ENCODE peak calls at places on chromosome 22, in ten cellular contexts. One of them, this sample, is unnamed.

GRCh38 chr22:31275018-31275417 is 17.3 kb downstream of the PIK3IP1 start:
- DNase-seq in astrocyte: no peak
- DNase-seq in RWPE1: no peak
- DNase-seq in cardiac fibroblast: no peak
- DNase-seq in HFF-Myc: no peak
- DNase-seq in bronchial epithelial cell: no peak
- DNase-seq in GM20000: no peak
- DNase-seq in endothelial cell of umbilical vein: no peak
- DNase-seq in endothelial cell: no peak
- DNase-seq in GM13976: no peak
- DNase-seq in this sample: no peak

GRCh38 chr22:35629406-35630234 is 12.5 kb upstream of the MB start:
- DNase-seq in astrocyte: peak; percentile 98
- DNase-seq in RWPE1: peak; percentile 94
- DNase-seq in cardiac fibroblast: peak; percentile 99
- DNase-seq in HFF-Myc: peak; percentile 97
- DNase-seq in bronchial epithelial cell: peak; percentile 96
- DNase-seq in GM20000: peak; percentile 64
- DNase-seq in endothelial cell of umbilical vein: peak; percentile 79
- DNase-seq in endothelial cell: no peak
- DNase-seq in GM13976: peak; percentile 75
- DNase-seq in this sample: peak; percentile 96

GRCh38 chr22:31616315-31616980 is 45.6 kb downstream of the PISD start:
- DNase-seq in astrocyte: no peak
- DNase-seq in RWPE1: no peak
- DNase-seq in cardiac fibroblast: no peak
- DNase-seq in HFF-Myc: no peak
- DNase-seq in bronchial epithelial cell: no peak
- DNase-seq in GM20000: peak; percentile 84
- DNase-seq in endothelial cell of umbilical vein: no peak
- DNase-seq in endothelial cell: no peak
- DNase-seq in GM13976: peak; percentile 80
- DNase-seq in this sample: no peak

GRCh38 chr22:32695451-32695891 is 106.0 kb upstream of the TIMP3 start:
- DNase-seq in astrocyte: peak; percentile 60
- DNase-seq in RWPE1: peak; percentile 74
- DNase-seq in cardiac fibroblast: peak; percentile 80
- DNase-seq in HFF-Myc: peak; percentile 56
- DNase-seq in bronchial epithelial cell: peak; percentile 79
- DNase-seq in GM20000: no peak
- DNase-seq in endothelial cell of umbilical vein: no peak
- DNase-seq in endothelial cell: no peak
- DNase-seq in GM13976: no peak
- DNase-seq in this sample: peak; percentile 15

GRCh38 chr22:48100685-48101417 is 1338.4 kb downstream of the TBC1D22A start:
- DNase-seq in astrocyte: no peak
- DNase-seq in RWPE1: no peak
- DNase-seq in cardiac fibroblast: no peak
- DNase-seq in HFF-Myc: no peak
- DNase-seq in bronchial epithelial cell: no peak
- DNase-seq in GM20000: no peak
- DNase-seq in endothelial cell of umbilical vein: no peak
- DNase-seq in endothelial cell: no peak
- DNase-seq in GM13976: no peak
- DNase-seq in this sample: no peak

GRCh38 chr22:21064917-21065864 is 19.4 kb downstream of the LRRC74B start:
- DNase-seq in astrocyte: no peak
- DNase-seq in RWPE1: no peak
- DNase-seq in cardiac fibroblast: no peak
- DNase-seq in HFF-Myc: no peak
- DNase-seq in bronchial epithelial cell: no peak
- DNase-seq in GM20000: no peak
- DNase-seq in endothelial cell of umbilical vein: no peak
- DNase-seq in endothelial cell: no peak
- DNase-seq in GM13976: no peak
- DNase-seq in this sample: no peak

GRCh38 chr22:36528336-36528735 is 630 bp downstream of the EIF3D start:
- DNase-seq in astrocyte: no peak
- DNase-seq in RWPE1: no peak
- DNase-seq in cardiac fibroblast: peak; percentile 40
- DNase-seq in HFF-Myc: no peak
- DNase-seq in bronchial epithelial cell: no peak
- DNase-seq in GM20000: no peak
- DNase-seq in endothelial cell of umbilical vein: no peak
- DNase-seq in endothelial cell: no peak
- DNase-seq in GM13976: no peak
- DNase-seq in this sample: no peak

GRCh38 chr22:30315962-30316576 is 10.7 kb downstream of the TBC1D10A start:
- DNase-seq in astrocyte: no peak
- DNase-seq in RWPE1: no peak
- DNase-seq in cardiac fibroblast: no peak
- DNase-seq in HFF-Myc: no peak
- DNase-seq in bronchial epithelial cell: no peak
- DNase-seq in GM20000: no peak
- DNase-seq in endothelial cell of umbilical vein: no peak
- DNase-seq in endothelial cell: no peak
- DNase-seq in GM13976: no peak
- DNase-seq in this sample: no peak

GRCh38 chr22:35777335-35777975 is 59.8 kb downstream of the APOL5 start:
- DNase-seq in astrocyte: peak; percentile 89
- DNase-seq in RWPE1: peak; percentile 36
- DNase-seq in cardiac fibroblast: peak; percentile 91
- DNase-seq in HFF-Myc: peak; percentile 19
- DNase-seq in bronchial epithelial cell: peak; percentile 85
- DNase-seq in GM20000: no peak
- DNase-seq in endothelial cell of umbilical vein: peak; percentile 64
- DNase-seq in endothelial cell: no peak
- DNase-seq in GM13976: no peak
- DNase-seq in this sample: no peak

GRCh38 chr22:27614291-27615007 is 187.1 kb downstream of the MN1 start:
- DNase-seq in astrocyte: no peak
- DNase-seq in RWPE1: no peak
- DNase-seq in cardiac fibroblast: no peak
- DNase-seq in HFF-Myc: no peak
- DNase-seq in bronchial epithelial cell: no peak
- DNase-seq in GM20000: no peak
- DNase-seq in endothelial cell of umbilical vein: no peak
- DNase-seq in endothelial cell: no peak
- DNase-seq in GM13976: no peak
- DNase-seq in this sample: no peak
- TF ChIP-seq CTCF in astrocyte: no peak
- TF ChIP-seq CTCF in RWPE1: no peak
- TF ChIP-seq CTCF in cardiac fibroblast: no peak
- TF ChIP-seq CTCF in HFF-Myc: no peak
- TF ChIP-seq CTCF in bronchial epithelial cell: no peak
- TF ChIP-seq CTCF in GM20000: no peak
- TF ChIP-seq CTCF in endothelial cell of umbilical vein: no peak
- TF ChIP-seq CTCF in endothelial cell: no peak
- TF ChIP-seq CTCF in GM13976: no peak
- TF ChIP-seq CTCF in this sample: no peak

GRCh38 chr22:19770349-19771220 is 10.0 kb downstream of the TBX1 start:
- DNase-seq in astrocyte: no peak
- DNase-seq in RWPE1: no peak
- DNase-seq in cardiac fibroblast: no peak
- DNase-seq in HFF-Myc: no peak
- DNase-seq in bronchial epithelial cell: no peak
- DNase-seq in GM20000: no peak
- DNase-seq in endothelial cell of umbilical vein: no peak
- DNase-seq in endothelial cell: no peak
- DNase-seq in GM13976: no peak
- DNase-seq in this sample: no peak

GRCh38 chr22:19772422-19772672 is 11.8 kb downstream of the TBX1 start:
- DNase-seq in astrocyte: no peak
- DNase-seq in RWPE1: no peak
- DNase-seq in cardiac fibroblast: no peak
- DNase-seq in HFF-Myc: no peak
- DNase-seq in bronchial epithelial cell: no peak
- DNase-seq in GM20000: no peak
- DNase-seq in endothelial cell of umbilical vein: no peak
- DNase-seq in endothelial cell: no peak
- DNase-seq in GM13976: no peak
- DNase-seq in this sample: no peak

GRCh38 chr22:19774628-19775027 is 14.1 kb downstream of the TBX1 start:
- DNase-seq in astrocyte: no peak
- DNase-seq in RWPE1: no peak
- DNase-seq in cardiac fibroblast: no peak
- DNase-seq in HFF-Myc: no peak
- DNase-seq in bronchial epithelial cell: no peak
- DNase-seq in GM20000: no peak
- DNase-seq in endothelial cell of umbilical vein: no peak
- DNase-seq in endothelial cell: no peak
- DNase-seq in GM13976: no peak
- DNase-seq in this sample: no peak

GRCh38 chr22:19773470-19774040 is 13.0 kb downstream of the TBX1 start:
- DNase-seq in astrocyte: no peak
- DNase-seq in RWPE1: no peak
- DNase-seq in cardiac fibroblast: no peak
- DNase-seq in HFF-Myc: no peak
- DNase-seq in bronchial epithelial cell: no peak
- DNase-seq in GM20000: no peak
- DNase-seq in endothelial cell of umbilical vein: no peak
- DNase-seq in endothelial cell: no peak
- DNase-seq in GM13976: no peak
- DNase-seq in this sample: no peak

DNA sequence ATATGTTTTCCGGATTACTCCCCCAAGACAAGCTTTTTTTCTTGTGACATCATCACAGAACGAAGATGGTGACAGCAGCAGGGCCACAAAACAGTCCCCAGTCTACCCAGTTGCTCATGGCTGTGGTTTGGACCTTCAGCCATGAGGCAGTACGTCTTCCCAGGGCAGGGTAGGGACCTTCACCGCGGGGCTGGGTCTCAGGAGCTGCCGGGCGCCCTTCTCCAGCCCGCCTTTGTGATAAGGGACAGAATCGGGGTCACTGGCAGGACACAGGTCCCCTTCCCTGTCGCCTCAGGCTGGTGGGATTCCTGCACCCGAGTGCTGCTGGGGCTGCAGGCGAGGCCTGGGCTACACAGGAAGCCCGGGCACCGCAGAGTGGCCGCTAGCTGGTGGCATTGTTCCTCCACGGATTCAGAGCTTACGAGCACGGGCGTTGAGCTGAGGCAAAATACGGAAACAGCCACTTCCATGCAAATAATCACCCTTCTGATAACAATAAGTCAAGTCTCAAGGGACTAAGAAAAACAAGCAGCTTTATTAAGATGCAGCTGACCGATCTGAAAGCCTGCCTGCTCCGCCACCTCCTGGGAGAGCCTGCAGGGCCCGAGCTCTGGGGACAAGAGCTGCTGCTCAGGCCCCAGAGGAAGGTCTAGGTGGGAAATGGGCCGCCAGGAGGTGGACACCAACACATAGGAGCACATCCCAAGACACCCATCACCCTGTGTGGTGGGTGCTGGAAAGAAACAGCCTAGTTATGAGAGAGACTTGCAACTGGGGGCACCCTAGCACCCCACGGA is 12.3 kb downstream of the TBX1 start:
- DNase-seq in astrocyte: no peak
- DNase-seq in RWPE1: no peak
- DNase-seq in cardiac fibroblast: no peak
- DNase-seq in HFF-Myc: no peak
- DNase-seq in bronchial epithelial cell: no peak
- DNase-seq in GM20000: peak; percentile 64
- DNase-seq in endothelial cell of umbilical vein: peak; percentile 83
- DNase-seq in endothelial cell: peak; percentile 4
- DNase-seq in GM13976: no peak
- DNase-seq in this sample: no peak
- TF ChIP-seq CTCF in astrocyte: no peak
- TF ChIP-seq CTCF in RWPE1: no peak
- TF ChIP-seq CTCF in cardiac fibroblast: no peak
- TF ChIP-seq CTCF in HFF-Myc: no peak
- TF ChIP-seq CTCF in bronchial epithelial cell: no peak
- TF ChIP-seq CTCF in GM20000: no peak
- TF ChIP-seq CTCF in endothelial cell of umbilical vein: peak; percentile 15
- TF ChIP-seq CTCF in endothelial cell: no peak
- TF ChIP-seq CTCF in GM13976: peak; percentile 27
- TF ChIP-seq CTCF in this sample: no peak

DNA sequence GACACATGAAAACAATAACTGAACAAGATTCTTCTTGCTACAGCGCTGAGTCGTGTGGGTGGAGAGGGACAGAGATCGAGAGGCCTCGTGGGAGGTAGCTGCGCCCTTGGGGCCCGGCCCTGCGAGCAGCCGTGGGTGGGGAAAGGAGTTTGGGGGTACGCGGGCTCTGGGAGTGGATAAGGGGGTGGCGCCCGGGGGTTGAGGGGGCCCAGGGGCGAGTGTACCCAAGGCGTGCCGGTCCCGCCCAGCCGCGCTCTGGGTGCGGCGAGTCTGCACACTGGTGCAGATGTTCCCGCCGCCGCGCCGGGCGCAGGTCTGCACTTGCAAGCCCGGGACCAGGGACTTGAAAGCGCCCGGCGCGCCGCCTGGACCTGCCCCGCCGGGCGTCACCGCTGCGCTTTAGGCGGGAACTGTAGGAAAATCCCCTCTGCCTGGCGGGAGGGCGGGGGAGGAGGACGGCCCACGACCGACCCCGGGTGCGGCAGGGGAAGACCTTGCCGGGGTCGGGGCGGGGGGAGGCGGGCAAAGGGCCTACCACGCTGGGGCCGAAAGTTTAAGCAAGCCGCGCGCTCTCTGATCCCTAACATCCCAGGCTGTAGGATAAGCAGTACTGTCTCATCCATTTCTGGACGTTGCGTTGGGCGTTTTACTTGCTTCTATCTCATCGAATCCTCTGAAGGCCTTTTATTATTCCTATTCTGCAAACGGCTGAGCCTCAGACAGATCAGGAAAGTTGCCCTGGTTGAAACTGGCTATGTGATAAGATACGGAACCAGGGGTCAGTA is 1.4 kb upstream of the KREMEN1 start:
- DNase-seq in astrocyte: peak; percentile 20
- DNase-seq in RWPE1: peak; percentile 64
- DNase-seq in cardiac fibroblast: peak; percentile 38
- DNase-seq in HFF-Myc: no peak
- DNase-seq in bronchial epithelial cell: peak; percentile 78
- DNase-seq in GM20000: peak; percentile 71
- DNase-seq in endothelial cell of umbilical vein: no peak
- DNase-seq in endothelial cell: peak; percentile 45
- DNase-seq in GM13976: peak; percentile 76
- DNase-seq in this sample: no peak
- TF ChIP-seq CTCF in astrocyte: no peak
- TF ChIP-seq CTCF in RWPE1: no peak
- TF ChIP-seq CTCF in cardiac fibroblast: no peak
- TF ChIP-seq CTCF in HFF-Myc: no peak
- TF ChIP-seq CTCF in bronchial epithelial cell: no peak
- TF ChIP-seq CTCF in GM20000: no peak
- TF ChIP-seq CTCF in endothelial cell of umbilical vein: no peak
- TF ChIP-seq CTCF in endothelial cell: no peak
- TF ChIP-seq CTCF in GM13976: no peak
- TF ChIP-seq CTCF in this sample: no peak

DNA sequence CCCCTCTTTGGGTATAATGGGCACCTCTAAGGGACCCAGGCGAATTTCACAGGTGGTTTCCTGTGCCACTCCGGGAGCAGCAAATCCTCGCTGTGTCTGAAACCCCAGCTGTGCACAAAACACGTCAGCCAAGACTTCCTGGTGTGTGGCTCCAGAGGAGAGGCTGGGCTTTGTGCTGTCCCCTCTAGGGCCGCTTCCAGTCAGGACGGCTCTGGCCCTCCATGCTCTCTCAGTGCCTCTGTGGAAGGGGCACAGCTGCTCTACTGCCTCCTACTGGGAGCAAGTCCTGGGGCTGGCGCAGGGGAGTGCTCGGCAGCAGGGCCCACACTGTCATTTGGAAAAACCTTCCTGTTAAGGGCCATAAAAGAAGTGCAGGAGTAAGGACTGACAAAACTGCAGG is 23.7 kb upstream of the ARFGAP3 start:
- DNase-seq in astrocyte: no peak
- DNase-seq in RWPE1: no peak
- DNase-seq in cardiac fibroblast: no peak
- DNase-seq in HFF-Myc: no peak
- DNase-seq in bronchial epithelial cell: no peak
- DNase-seq in GM20000: no peak
- DNase-seq in endothelial cell of umbilical vein: no peak
- DNase-seq in endothelial cell: no peak
- DNase-seq in GM13976: no peak
- DNase-seq in this sample: no peak
- TF ChIP-seq CTCF in astrocyte: peak; percentile 5
- TF ChIP-seq CTCF in RWPE1: no peak
- TF ChIP-seq CTCF in cardiac fibroblast: peak; percentile 18
- TF ChIP-seq CTCF in HFF-Myc: peak; percentile 20
- TF ChIP-seq CTCF in bronchial epithelial cell: no peak
- TF ChIP-seq CTCF in GM20000: no peak
- TF ChIP-seq CTCF in endothelial cell of umbilical vein: no peak
- TF ChIP-seq CTCF in endothelial cell: no peak
- TF ChIP-seq CTCF in GM13976: no peak
- TF ChIP-seq CTCF in this sample: peak; percentile 14